ENCODE peak calls at places on chromosomes 7 and 10, in five cellular contexts. C, Z, W, R and T are unnamed samples.

GRCh38 chr7:5525271-5526189 is 101.9 kb upstream of the TNRC18 start:
- DNase-seq in C (peak), R (no peak), W (peak), Z (no peak), T (peak)

GRCh38 chr7:85931919-85932318 is 711.8 kb upstream of the GRM3 start:
- DNase-seq in Z (no peak), C (no peak), W (no peak), R (no peak), T (no peak)

GRCh38 chr10:13462551-13462950 is 66.3 kb downstream of the BEND7 start:
- DNase-seq in Z (no peak), R (no peak), W (peak), C (no peak), T (no peak)

GRCh38 chr7:125605241-125605640 is 675.6 kb upstream of the POT1 start:
- DNase-seq in W (no peak), R (no peak), C (no peak), Z (no peak), T (peak)

GRCh38 chr10:77073066-77073960 is 564.3 kb downstream of the KCNMA1 start:
- DNase-seq in W (no peak), C (no peak), R (no peak), Z (no peak), T (no peak)

GRCh38 chr10:5570979-5571810 is 46.4 kb downstream of the CALML3 start:
- DNase-seq in C (peak), Z (no peak), W (no peak), R (no peak), T (no peak)

GRCh38 chr7:93569189-93569588 is 5.3 kb downstream of the CALCR start:
- DNase-seq in C (no peak), W (no peak), R (no peak), Z (no peak), T (no peak)

GRCh38 chr7:44880317-44881018 is 4.9 kb downstream of the PURB start:
- DNase-seq in Z (no peak), R (no peak), W (no peak), C (no peak), T (no peak)

GRCh38 chr10:43254881-43255643 is 11.8 kb downstream of the RASGEF1A start:
- DNase-seq in W (no peak), Z (no peak), C (no peak), R (no peak), T (no peak)